ENCODE peak calls at places on chromosomes 3 and 15, in ten cellular contexts. K, I, E, N, B, D, Q, R, U and M are unnamed samples.

GRCh38 chr3:142027713-142028112 is 121.6 kb downstream of the TFDP2 start:
- DNase-seq in K (peak; percentile 26), I (no peak), E (peak; percentile 74), N (no peak), B (no peak), D (no peak), Q (no peak), R (no peak), U (no peak), M (no peak)

GRCh38 chr3:30273304-30274072 is 332.9 kb upstream of the TGFBR2 start:
- DNase-seq in K (no peak), I (no peak), E (no peak), N (no peak), B (no peak), D (no peak), Q (no peak), R (no peak), U (no peak), M (no peak)

GRCh38 chr3:108608750-108609149 is 19.2 kb downstream of the DZIP3 start:
- DNase-seq in K (no peak), I (no peak), E (no peak), N (no peak), B (no peak), D (no peak), Q (no peak), R (no peak), U (no peak), M (no peak)

GRCh38 chr3:126136428-126137220 is 43.8 kb downstream of the ALDH1L1 start:
- DNase-seq in K (no peak), I (no peak), E (no peak), N (peak; percentile 81), B (no peak), D (peak; percentile 60), Q (no peak), R (peak; percentile 40), U (peak; percentile 39), M (peak; percentile 45)

GRCh38 chr15:64566629-64567427 is 106.5 kb downstream of the ZNF609 start:
- DNase-seq in K (no peak), I (no peak), E (no peak), N (no peak), B (no peak), D (no peak), Q (no peak), R (no peak), U (no peak), M (no peak)

GRCh38 chr3:134299888-134300206 is 49.2 kb upstream of the RYK start:
- DNase-seq in K (no peak), I (no peak), E (no peak), N (no peak), B (no peak), D (peak; percentile 61), Q (no peak), R (no peak), U (no peak), M (no peak)

GRCh38 chr15:76328962-76329361 is 7.6 kb upstream of the ISL2 start:
- DNase-seq in K (peak; percentile 47), I (no peak), E (peak; percentile 76), N (no peak), B (no peak), D (no peak), Q (no peak), R (no peak), U (no peak), M (no peak)

GRCh38 chr15:58506064-58506490 is 74.3 kb downstream of the LIPC start:
- DNase-seq in K (no peak), I (no peak), E (peak; percentile 50), N (no peak), B (no peak), D (no peak), Q (no peak), R (peak; percentile 64), U (no peak), M (no peak)

GRCh38 chr3:37904614-37905047 is 43.0 kb downstream of the CTDSPL start:
- DNase-seq in K (peak; percentile 53), I (no peak), E (peak; percentile 27), N (no peak), B (no peak), D (no peak), Q (no peak), R (no peak), U (no peak), M (no peak)

GRCh38 chr15:48858401-48858800 is 19.5 kb upstream of the EID1 start:
- DNase-seq in K (no peak), I (no peak), E (peak; percentile 56), N (no peak), B (no peak), D (no peak), Q (no peak), R (no peak), U (no peak), M (no peak)

GRCh38 chr3:53243165-53243564 is 12.7 kb downstream of the TKT start:
- DNase-seq in K (peak; percentile 91), I (no peak), E (peak; percentile 37), N (no peak), B (no peak), D (no peak), Q (no peak), R (peak; percentile 61), U (no peak), M (peak; percentile 73)

GRCh38 chr3:58306662-58307286 is 454 bp downstream of the HTD2 start:
- DNase-seq in K (no peak), I (peak; percentile 44), E (peak; percentile 61), N (no peak), B (peak; percentile 41), D (peak; percentile 79), Q (no peak), R (peak; percentile 65), U (no peak), M (peak; percentile 67)

GRCh38 chr15:68447209-68447608 is 15.2 kb upstream of the ITGA11 start:
- DNase-seq in K (no peak), I (no peak), E (peak; percentile 14), N (peak; percentile 49), B (no peak), D (no peak), Q (no peak), R (no peak), U (no peak), M (no peak)

GRCh38 chr3:185488465-185488864 is 10.4 kb downstream of the TMEM41A start:
- DNase-seq in K (no peak), I (no peak), E (no peak), N (no peak), B (no peak), D (no peak), Q (no peak), R (no peak), U (no peak), M (peak; percentile 68)

DNA sequence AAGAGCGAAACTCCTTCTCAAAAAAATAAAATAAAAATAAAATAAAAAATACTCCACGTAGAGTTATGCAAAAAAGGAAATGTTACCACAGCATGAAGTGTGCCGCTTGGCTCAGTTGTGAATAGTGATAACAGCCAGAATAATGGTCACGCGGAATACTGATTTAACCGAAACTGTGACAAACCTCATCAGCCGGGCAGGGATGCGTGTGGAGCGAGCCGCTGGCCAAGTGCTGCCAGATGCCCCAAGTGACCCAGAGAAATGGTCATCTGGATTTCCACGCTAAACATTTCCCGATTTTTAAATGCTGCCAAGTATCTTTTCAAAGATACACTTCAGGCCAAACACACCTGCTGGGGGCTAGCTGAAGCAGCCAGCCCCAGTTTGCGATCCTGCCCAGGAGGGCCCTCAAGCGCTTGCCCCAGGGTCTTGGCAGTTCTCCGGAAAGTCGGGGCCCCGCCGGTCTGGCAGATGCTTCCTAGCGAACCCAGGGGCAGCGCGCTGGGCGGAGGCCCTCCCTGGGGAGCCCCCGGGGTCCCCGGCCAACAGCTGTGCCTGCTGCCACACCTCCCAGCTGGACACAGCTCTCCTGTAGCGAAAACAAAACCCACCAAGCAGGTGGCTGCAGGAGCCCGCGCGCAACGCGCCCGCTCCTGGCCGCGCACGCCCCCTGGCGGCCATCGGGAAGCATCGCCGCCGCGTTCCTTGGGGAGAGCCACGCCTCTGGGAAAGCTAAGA is 35.1 kb downstream of the CMTM6 start:
- DNase-seq in K (peak; percentile 54), I (no peak), E (peak; percentile 72), N (no peak), B (peak; percentile 66), D (peak; percentile 90), Q (peak; percentile 63), R (peak; percentile 84), U (peak; percentile 78), M (peak; percentile 89)
- H3K4me3 ChIP-seq in K (peak overlapping the region; percentile 36), I (peak overlapping the region; percentile 64), E (peak overlapping the region; percentile 28), N (peak overlapping the region; percentile 26), B (peak overlapping the region; percentile 62), D (no peak overlapping the region), Q (peak overlapping the region; percentile 26), R (peak overlapping the region; percentile 64), U (peak overlapping the region; percentile 34), M (peak overlapping the region; percentile 43)

GRCh38 chr3:149120051-149120972 is 9.1 kb upstream of the HPS3 start:
- DNase-seq in K (peak; percentile 32), I (no peak), E (peak; percentile 70), N (no peak), B (no peak), D (no peak), Q (no peak), R (no peak), U (no peak), M (no peak)
- H3K4me3 ChIP-seq in K (no peak overlapping the region), I (no peak overlapping the region), E (no peak overlapping the region), N (no peak overlapping the region), B (no peak overlapping the region), D (no peak overlapping the region), Q (no peak overlapping the region), R (no peak overlapping the region), U (no peak overlapping the region), M (no peak overlapping the region)

GRCh38 chr3:158769519-158770253 is 32.2 kb upstream of the MFSD1 start:
- DNase-seq in K (no peak), I (no peak), E (no peak), N (no peak), B (no peak), D (no peak), Q (no peak), R (no peak), U (no peak), M (no peak)
- H3K4me3 ChIP-seq in K (no peak overlapping the region), I (no peak overlapping the region), E (no peak overlapping the region), N (no peak overlapping the region), B (no peak overlapping the region), D (no peak overlapping the region), Q (no peak overlapping the region), R (no peak overlapping the region), U (no peak overlapping the region), M (no peak overlapping the region)

GRCh38 chr15:34987623-34987981 is 485 bp downstream of the ZNF770 start:
- DNase-seq in K (no peak), I (no peak), E (no peak), N (no peak), B (no peak), D (no peak), Q (no peak), R (no peak), U (no peak), M (no peak)

GRCh38 chr15:34987982-34988873 is at the start of gene ZNF770:
- DNase-seq in K (peak; percentile 79), I (peak; percentile 68), E (peak; percentile 80), N (no peak), B (peak; percentile 81), D (peak; percentile 92), Q (peak; percentile 42), R (peak; percentile 90), U (peak; percentile 79), M (peak; percentile 91)

GRCh38 chr15:34987182-34987488 is 952 bp downstream of the ZNF770 start:
- DNase-seq in K (no peak), I (no peak), E (peak; percentile 40), N (no peak), B (no peak), D (no peak), Q (no peak), R (no peak), U (no peak), M (no peak)

GRCh38 chr15:34986326-34987181 is 1.5 kb downstream of the ZNF770 start:
- DNase-seq in K (no peak), I (no peak), E (peak; percentile 53), N (no peak), B (no peak), D (no peak), Q (no peak), R (no peak), U (no peak), M (no peak)

GRCh38 chr15:34984884-34985630 is 3.0 kb downstream of the ZNF770 start:
- DNase-seq in K (no peak), I (no peak), E (peak; percentile 10), N (no peak), B (no peak), D (no peak), Q (no peak), R (peak; percentile 65), U (no peak), M (peak; percentile 78)
- H3K4me3 ChIP-seq in K (no peak overlapping the region), I (peak overlapping the region; percentile 90), E (no peak overlapping the region), N (peak overlapping the region; percentile 0), B (peak overlapping the region; percentile 79), D (no peak overlapping the region), Q (no peak overlapping the region), R (peak overlapping the region; percentile 90), U (no peak overlapping the region), M (peak overlapping the region; percentile 4)